ENCODE peak calls at places on chromosomes 1 and 21, in eight cellular contexts. P is suprapubic skin, U is Peyer's patch, H is heart left ventricle, R is uterus, Y is stomach, L is HCT116, V is transverse colon. J is an unnamed sample. For H3K4me1, the result is how much of the 10 kb centered on the place peaks cover.

GRCh38 chr1:39852214-39852791 is 31.0 kb downstream of the TRIT1 start:
- DNase-seq in P (no peak), U (no peak), H (no peak), R (no peak), Y (no peak), L (no peak), V (no peak), J (no peak)

GRCh38 chr1:151540021-151540981 is at the start of gene TUFT1:
- DNase-seq in P (peak), U (peak), H (peak), R (peak), Y (peak), L (peak), V (peak), J (no peak)

GRCh38 chr1:54774820-54775498 is 10.6 kb upstream of the PARS2 start:
- DNase-seq in P (no peak), U (no peak), H (no peak), R (no peak), Y (no peak), L (peak), V (no peak), J (no peak)

GRCh38 chr1:240888039-240888786 is 276.3 kb upstream of the GREM2 start:
- DNase-seq in P (no peak), U (no peak), H (no peak), R (no peak), Y (peak), L (peak), V (peak), J (no peak)

GRCh38 chr1:246827396-246827795 is 103.2 kb downstream of the SCCPDH start:
- DNase-seq in P (no peak), U (no peak), H (no peak), R (no peak), Y (no peak), L (no peak), V (no peak), J (no peak)

GRCh38 chr1:205030916-205031315 is 12.1 kb upstream of the CNTN2 start:
- DNase-seq in P (no peak), U (no peak), H (no peak), R (no peak), Y (no peak), L (no peak), V (no peak), J (no peak)

GRCh38 chr21:26007911-26008579 is 162.5 kb downstream of the APP start:
- DNase-seq in P (no peak), U (no peak), H (no peak), R (no peak), Y (no peak), L (no peak), V (no peak), J (no peak)

GRCh38 chr1:230067441-230067870 is 418 bp downstream of the GALNT2 start:
- DNase-seq in P (peak), U (peak), H (peak), R (peak), Y (no peak), L (no peak), V (peak), J (peak)

GRCh38 chr1:92461364-92462097 is 25.2 kb downstream of the GFI1 start:
- DNase-seq in P (no peak), U (no peak), H (no peak), R (no peak), Y (no peak), L (no peak), V (no peak), J (no peak)

GRCh38 chr1:22880174-22880601 is 92.5 kb downstream of the LACTBL1 start:
- DNase-seq in P (no peak), U (no peak), H (no peak), R (no peak), Y (no peak), L (no peak), V (no peak), J (no peak)

GRCh38 chr1:161076410-161076809 is 6.7 kb upstream of the ARHGAP30 start:
- DNase-seq in P (no peak), U (no peak), H (no peak), R (no peak), Y (no peak), L (no peak), V (no peak), J (no peak)

GRCh38 chr1:1304331-1305299 is 3.1 kb downstream of the ACAP3 start:
- DNase-seq in P (peak), U (peak), H (peak), R (peak), Y (peak), L (no peak), V (peak), J (no peak)

GRCh38 chr21:39840373-39841097 is 26.7 kb upstream of the PCP4 start:
- DNase-seq in P (no peak), U (no peak), H (peak), R (no peak), Y (no peak), L (no peak), V (no peak), J (no peak)

DNA sequence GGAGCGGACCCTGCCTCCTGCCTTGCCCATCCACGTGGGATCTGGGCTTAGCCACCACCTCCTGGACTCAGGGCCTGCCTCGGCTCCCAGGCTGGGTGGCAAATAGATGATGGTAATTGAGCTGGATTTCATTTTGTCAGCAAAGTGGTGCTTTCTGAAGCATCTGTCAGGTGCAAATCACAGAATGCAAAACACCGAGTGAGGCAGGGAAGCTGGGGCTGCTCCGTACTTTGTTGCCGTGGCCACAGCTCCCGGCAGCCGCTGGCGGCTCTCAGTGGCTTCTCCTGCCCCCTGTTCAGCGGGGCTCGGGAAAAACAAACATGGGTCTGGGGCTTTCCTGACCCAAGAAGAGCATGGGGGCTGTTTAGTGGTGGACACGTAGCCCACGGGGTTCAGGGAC is 130.2 kb upstream of the VAMP3 start:
- DNase-seq in P (no peak), U (no peak), H (no peak), R (no peak), Y (no peak), L (no peak), V (no peak), J (no peak)
- TF ChIP-seq POLR2A in P (no peak), U (no peak), H (no peak), R (no peak), Y (no peak), L (no peak), V (no peak), J (no peak)

GRCh38 chr1:93681549-93682412 is at the start of gene BCAR3:
- DNase-seq in P (no peak), U (peak), H (peak), R (peak), Y (peak), L (no peak), V (peak), J (no peak)
- H3K4me1 ChIP-seq in P (under half), U (under half), H (under half), R (under half), Y (under half), L (under half), V (under half), J (under half)

GRCh38 chr1:81706650-81707435 is 93.9 kb upstream of the ADGRL2 start:
- DNase-seq in P (no peak), U (no peak), H (no peak), R (no peak), Y (no peak), L (no peak), V (no peak), J (no peak)
- TF ChIP-seq POLR2A in P (no peak), U (no peak), H (no peak), R (no peak), Y (no peak), L (no peak), V (no peak), J (no peak)

GRCh38 chr1:66396212-66396890 is 137.6 kb upstream of the SGIP1 start:
- DNase-seq in P (no peak), U (no peak), H (no peak), R (no peak), Y (no peak), L (no peak), V (no peak), J (no peak)
- H3K4me1 ChIP-seq in P (under half), U (under half), H (under half), R (under half), Y (under half), L (under half), V (under half), J (under half)

DNA sequence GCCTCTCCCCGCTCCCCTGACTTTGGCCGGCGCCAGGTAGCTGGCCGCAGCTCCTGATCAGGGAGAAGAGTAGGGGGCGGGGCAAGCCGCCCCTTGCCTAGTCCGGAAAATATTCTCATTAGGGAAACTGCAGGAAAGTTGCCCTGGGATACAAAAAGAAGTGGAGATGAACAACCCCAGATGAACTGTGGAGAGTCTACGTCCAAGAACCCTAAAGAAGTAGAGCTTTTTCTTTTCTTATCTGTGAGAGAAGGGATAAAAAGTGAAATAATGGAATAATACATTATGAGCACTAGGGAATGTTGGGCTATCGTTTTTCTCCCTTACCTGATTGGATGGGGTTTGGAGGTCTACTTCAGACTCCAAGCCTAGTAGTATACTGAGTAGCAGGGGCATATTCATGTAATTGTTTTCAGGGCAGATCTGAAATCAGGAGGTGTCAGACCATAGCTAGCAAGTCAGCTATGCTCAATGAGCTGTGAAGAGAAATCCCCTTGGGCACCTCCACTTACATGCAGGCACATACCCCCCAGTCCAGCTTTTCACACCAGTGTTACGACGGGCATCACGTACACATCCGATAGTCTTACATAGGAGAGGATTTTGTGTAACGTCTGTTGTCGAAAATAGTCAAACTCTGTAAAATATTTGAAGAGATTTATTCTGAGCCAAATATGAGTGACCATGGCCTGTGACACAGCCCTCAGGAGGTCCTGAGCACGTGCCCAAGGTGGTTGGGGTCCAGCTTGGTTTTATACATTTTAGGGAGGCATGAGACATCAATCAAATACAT is 1.7 kb upstream of the DUSP10 start:
- DNase-seq in P (no peak), U (peak), H (no peak), R (no peak), Y (no peak), L (no peak), V (no peak), J (no peak)
- TF ChIP-seq POLR2A in P (no peak), U (no peak), H (no peak), R (no peak), Y (no peak), L (no peak), V (no peak), J (no peak)

DNA sequence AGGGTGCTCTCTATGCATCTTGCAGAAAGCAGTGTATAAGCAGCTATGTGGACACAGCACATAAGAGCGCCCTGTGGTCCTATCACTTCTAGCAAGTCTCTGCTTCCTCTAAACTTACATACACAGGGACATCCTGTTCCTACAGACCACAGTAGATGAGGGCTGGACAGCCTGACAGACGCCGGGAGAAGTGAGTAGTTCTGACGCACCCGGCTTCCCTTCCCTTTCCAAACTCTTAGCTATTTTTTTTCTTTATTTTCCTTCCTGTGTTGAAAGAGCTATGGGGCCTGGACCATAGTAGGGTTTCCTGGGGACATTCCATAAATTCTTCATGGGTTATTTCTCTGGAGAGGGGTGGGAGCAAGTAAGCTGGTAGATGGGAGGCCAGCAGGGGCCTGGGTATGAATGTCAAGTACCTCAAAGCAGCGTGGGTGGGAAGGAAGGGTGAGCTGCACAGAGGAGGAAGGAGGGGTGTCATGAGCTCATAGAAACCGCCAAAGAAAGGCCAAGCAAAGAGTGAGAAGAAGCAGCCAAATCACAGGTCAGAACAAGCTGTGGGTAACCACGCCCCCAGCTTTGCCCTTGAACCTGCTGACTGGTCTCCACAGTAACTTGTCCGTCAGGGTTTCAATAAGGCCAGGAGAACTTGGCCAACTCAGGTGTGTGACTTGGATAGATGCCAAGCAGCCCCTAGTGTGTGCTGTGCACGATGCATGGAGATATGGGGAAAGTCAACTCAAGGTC is 36.6 kb downstream of the PLXNA2 start:
- DNase-seq in P (no peak), U (no peak), H (peak), R (no peak), Y (peak), L (no peak), V (no peak), J (no peak)
- H3K4me1 ChIP-seq in P (half or more), U (under half), H (half or more), R (under half), Y (under half), L (under half), V (under half), J (half or more)

J was measured in vagina.